ENCODE peak calls at places on chromosomes 6 and 20, in eight cellular contexts. X, J, I, A, O, R, L and V are unnamed samples.

GRCh38 chr20:23010096-23010495 is 25.0 kb upstream of the SSTR4 start:
- DNase-seq in L (no peak), X (no peak), R (no peak), O (no peak), A (no peak), J (no peak), I (no peak), V (no peak)

GRCh38 chr6:160992323-160993314 is 1.1 kb downstream of the MAP3K4 start:
- DNase-seq in A (peak), R (peak), O (peak), X (peak), J (peak), L (peak), I (peak), V (peak)

GRCh38 chr6:159754959-159755914 is 6.6 kb upstream of the ACAT2 start:
- DNase-seq in X (no peak), J (no peak), A (no peak), L (no peak), O (peak), R (no peak), I (no peak), V (no peak)

GRCh38 chr6:99093781-99094180 is 146.0 kb upstream of the FBXL4 start:
- DNase-seq in A (no peak), X (no peak), O (no peak), I (no peak), J (no peak), L (peak), R (no peak), V (no peak)

GRCh38 chr20:25196701-25197120 is 1.2 kb downstream of the ENTPD6 start:
- DNase-seq in O (peak), L (peak), I (no peak), J (no peak), A (no peak), R (no peak), X (peak), V (peak)

GRCh38 chr6:146741609-146742008 is 142.8 kb downstream of the ADGB start:
- DNase-seq in R (no peak), O (no peak), J (peak), I (no peak), A (no peak), X (no peak), L (no peak), V (no peak)

GRCh38 chr6:169960531-169960890 is 209.1 kb downstream of the ERMARD start:
- DNase-seq in X (no peak), R (no peak), J (no peak), O (no peak), L (no peak), A (peak), I (no peak), V (no peak)

GRCh38 chr20:47647994-47648393 is 137.3 kb downstream of the SULF2 start:
- DNase-seq in O (no peak), J (no peak), A (no peak), X (no peak), R (no peak), L (no peak), I (no peak), V (no peak)

GRCh38 chr20:64031822-64032314 is 4.1 kb upstream of the C20orf204 start:
- DNase-seq in X (no peak), L (no peak), O (no peak), I (no peak), A (peak), J (no peak), R (no peak), V (no peak)

GRCh38 chr20:40254023-40254772 is 434.8 kb downstream of the MAFB start:
- DNase-seq in R (no peak), I (no peak), A (no peak), J (no peak), O (peak), L (no peak), X (no peak), V (no peak)

GRCh38 chr6:53752440-53752839 is 42.4 kb upstream of the LRRC1 start:
- DNase-seq in X (no peak), O (no peak), R (no peak), I (no peak), A (no peak), J (no peak), L (no peak), V (no peak)

GRCh38 chr6:67362976-67363375 is 1272.1 kb upstream of the ADGRB3 start:
- DNase-seq in A (no peak), R (no peak), X (no peak), O (no peak), L (no peak), I (no peak), J (no peak), V (no peak)

GRCh38 chr6:22943331-22943730 is 374.0 kb downstream of the HDGFL1 start:
- DNase-seq in L (no peak), J (no peak), O (no peak), A (no peak), R (no peak), I (no peak), X (no peak), V (no peak)

GRCh38 chr20:44799691-44800090 is 10.7 kb downstream of the RIMS4 start:
- DNase-seq in R (no peak), X (no peak), I (no peak), L (no peak), O (no peak), A (no peak), J (no peak), V (no peak)

GRCh38 chr6:12973302-12973865 is 256.8 kb downstream of the PHACTR1 start:
- DNase-seq in L (no peak), O (no peak), A (peak), J (peak), I (no peak), X (no peak), R (no peak), V (no peak)

GRCh38 chr6:15948930-15949900 is 179.7 kb upstream of the MYLIP start:
- DNase-seq in X (no peak), I (no peak), L (no peak), O (no peak), A (peak), J (peak), R (peak), V (peak)

GRCh38 chr6:25314776-25315175 is 35.6 kb downstream of the CARMIL1 start:
- DNase-seq in X (no peak), O (no peak), A (no peak), L (no peak), R (no peak), J (no peak), I (no peak), V (no peak)

GRCh38 chr6:116564921-116565872 is 6.1 kb upstream of the RWDD1 start:
- DNase-seq in J (no peak), X (no peak), O (peak), R (no peak), I (no peak), A (no peak), L (no peak), V (peak)

GRCh38 chr6:12509060-12509459 is 207.5 kb upstream of the PHACTR1 start:
- DNase-seq in A (no peak), R (no peak), J (peak), L (no peak), I (no peak), X (no peak), O (no peak), V (no peak)

GRCh38 chr20:19742974-19743649 is 14.9 kb upstream of the RIN2 start:
- DNase-seq in J (no peak), L (no peak), X (no peak), A (no peak), O (no peak), I (no peak), R (peak), V (no peak)

GRCh38 chr6:20916081-20916480 is 381.8 kb downstream of the CDKAL1 start:
- DNase-seq in A (no peak), J (no peak), O (peak), I (no peak), R (no peak), X (no peak), L (no peak), V (no peak)

GRCh38 chr20:24754691-24755090 is 194.4 kb upstream of the CST7 start:
- DNase-seq in J (no peak), L (no peak), I (no peak), A (no peak), X (no peak), R (no peak), O (no peak), V (no peak)

GRCh38 chr6:13454286-13455221 is 32.8 kb downstream of the GFOD1 start:
- DNase-seq in J (peak), A (peak), X (no peak), O (peak), L (no peak), I (no peak), R (no peak), V (no peak)

GRCh38 chr6:57302477-57302876 is 15.0 kb upstream of the PRIM2 start:
- DNase-seq in R (no peak), J (no peak), A (no peak), I (no peak), O (no peak), X (no peak), L (no peak), V (no peak)

DNA sequence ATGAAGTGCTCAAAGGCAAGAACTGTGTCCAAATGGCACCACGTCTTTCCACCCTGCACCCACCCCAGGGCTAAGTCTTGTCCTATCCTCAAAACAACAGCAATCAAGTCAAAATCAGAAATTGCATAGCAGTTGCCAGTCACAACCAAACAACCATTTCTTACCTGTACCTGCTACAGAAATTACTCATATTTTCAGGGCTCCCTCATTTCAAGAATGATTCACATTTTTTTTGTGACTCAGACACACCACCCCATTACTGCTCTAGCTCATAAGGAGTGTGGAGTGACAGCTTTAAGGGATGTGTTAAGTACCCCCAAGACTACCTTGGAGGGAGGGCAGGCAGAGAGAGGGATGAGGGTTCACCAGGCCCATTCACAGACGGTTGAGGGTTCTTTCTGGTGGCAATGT is 111.7 kb downstream of the TRERF1 start:
- DNase-seq in A (no peak), R (no peak), O (peak), I (no peak), X (no peak), L (no peak), J (peak), V (no peak)
- TF ChIP-seq EZH2phosphoT487 in A (no peak), R (no peak), O (no peak), I (no peak), X (no peak), L (no peak), J (no peak), V (no peak)

DNA sequence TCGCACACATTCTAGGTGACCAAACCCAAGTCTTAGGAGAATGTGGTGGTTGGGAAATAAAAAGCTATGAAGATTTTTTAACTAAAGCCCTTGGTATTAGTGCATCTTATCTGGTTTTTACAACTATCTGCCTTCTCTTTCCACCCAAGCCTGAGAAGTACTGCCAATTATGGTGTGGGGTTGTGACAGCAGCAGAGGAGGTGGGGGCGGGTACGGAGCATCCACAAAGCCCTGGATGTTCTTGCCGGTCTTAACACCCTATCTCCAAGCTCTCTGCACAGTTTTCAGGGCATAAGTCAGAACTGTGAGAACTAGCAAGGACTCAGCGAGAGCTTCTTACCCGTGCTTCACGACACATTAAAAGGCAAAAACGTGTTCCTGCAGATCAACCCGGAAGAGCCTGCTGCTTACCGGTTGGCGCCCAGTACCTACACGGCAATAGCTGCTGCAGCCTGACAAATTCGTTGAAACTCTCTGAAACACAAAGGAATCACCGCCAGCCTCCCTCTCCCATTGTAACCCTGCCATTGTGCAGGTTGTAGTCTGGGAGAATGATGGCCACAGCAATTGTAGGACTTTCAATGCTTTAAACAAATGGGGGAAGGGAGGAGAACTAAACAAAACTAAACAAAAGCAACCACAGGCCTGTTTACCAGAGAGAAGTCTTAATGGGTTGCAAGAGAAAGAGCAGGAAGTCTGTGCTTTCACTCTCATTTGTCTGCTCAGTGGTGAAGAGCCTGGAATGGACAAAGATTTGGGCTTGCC is 461.1 kb upstream of the JARID2 start:
- DNase-seq in R (peak), L (peak), I (no peak), A (no peak), J (no peak), X (peak), O (no peak), V (peak)
- TF ChIP-seq EZH2phosphoT487 in R (no peak), L (no peak), I (no peak), A (no peak), J (no peak), X (no peak), O (no peak), V (no peak)

DNA sequence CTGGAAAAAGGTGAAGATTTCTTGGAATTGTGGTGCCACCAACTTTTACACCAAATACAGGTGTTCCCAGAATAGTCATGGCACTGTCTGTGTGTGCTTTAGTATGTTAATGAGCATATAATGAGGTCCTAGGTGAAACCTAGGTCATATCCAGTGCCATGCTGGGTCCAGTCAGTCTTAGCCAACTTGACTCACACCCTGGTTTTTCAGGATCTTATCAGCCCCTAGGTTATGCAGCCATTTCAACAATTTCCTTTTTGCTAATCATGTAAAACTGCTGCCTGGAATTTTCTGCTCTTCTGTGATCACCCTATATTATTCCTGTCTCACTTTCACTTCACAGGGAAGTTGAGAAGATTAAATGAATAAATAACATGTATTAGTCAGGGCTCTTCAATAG is 23.7 kb downstream of the SDHAF4 start:
- DNase-seq in J (no peak), R (no peak), O (no peak), L (no peak), A (no peak), X (no peak), I (no peak), V (no peak)
- TF ChIP-seq EZH2phosphoT487 in J (no peak), R (no peak), O (no peak), L (no peak), A (no peak), X (no peak), I (no peak), V (no peak)

DNA sequence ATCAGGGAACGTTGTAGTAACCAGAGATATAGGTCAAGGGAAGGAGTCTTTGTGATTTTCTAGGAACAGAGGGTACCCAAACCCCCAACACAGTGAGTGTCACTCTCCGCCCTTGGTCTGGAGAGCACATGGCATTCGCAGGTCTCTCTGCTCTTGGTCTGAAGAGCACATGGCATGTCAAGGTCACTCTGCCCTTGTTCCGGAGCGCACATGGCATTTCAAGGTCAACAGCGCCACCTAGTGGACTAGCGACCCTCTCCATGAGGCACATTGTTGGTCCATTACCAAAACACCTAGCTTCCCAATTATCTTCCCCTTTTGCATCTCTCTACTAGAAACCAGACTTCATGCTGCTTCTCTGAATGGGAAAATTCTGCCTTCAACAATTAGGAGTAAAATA is 260.0 kb downstream of the C6orf118 start:
- DNase-seq in I (peak), X (peak), J (peak), L (peak), O (peak), R (peak), A (peak), V (peak)
- TF ChIP-seq EZH2phosphoT487 in I (no peak), X (no peak), J (no peak), L (no peak), O (no peak), R (no peak), A (no peak), V (no peak)

GRCh38 chr6:39061588-39061987 is 13.0 kb downstream of the GLP1R start:
- DNase-seq in O (no peak), R (no peak), A (no peak), X (no peak), I (no peak), L (no peak), J (no peak), V (no peak)
- TF ChIP-seq EZH2phosphoT487 in O (no peak), R (no peak), A (no peak), X (no peak), I (no peak), L (no peak), J (no peak), V (no peak)

GRCh38 chr6:79574636-79575035 is 37.4 kb upstream of the LCA5 start:
- DNase-seq in J (peak), R (peak), L (no peak), O (peak), X (no peak), A (no peak), I (peak), V (peak)

GRCh38 chr6:79570129-79570801 is 33.0 kb upstream of the LCA5 start:
- DNase-seq in L (no peak), I (peak), J (peak), X (no peak), R (peak), A (peak), O (peak), V (peak)

DNA sequence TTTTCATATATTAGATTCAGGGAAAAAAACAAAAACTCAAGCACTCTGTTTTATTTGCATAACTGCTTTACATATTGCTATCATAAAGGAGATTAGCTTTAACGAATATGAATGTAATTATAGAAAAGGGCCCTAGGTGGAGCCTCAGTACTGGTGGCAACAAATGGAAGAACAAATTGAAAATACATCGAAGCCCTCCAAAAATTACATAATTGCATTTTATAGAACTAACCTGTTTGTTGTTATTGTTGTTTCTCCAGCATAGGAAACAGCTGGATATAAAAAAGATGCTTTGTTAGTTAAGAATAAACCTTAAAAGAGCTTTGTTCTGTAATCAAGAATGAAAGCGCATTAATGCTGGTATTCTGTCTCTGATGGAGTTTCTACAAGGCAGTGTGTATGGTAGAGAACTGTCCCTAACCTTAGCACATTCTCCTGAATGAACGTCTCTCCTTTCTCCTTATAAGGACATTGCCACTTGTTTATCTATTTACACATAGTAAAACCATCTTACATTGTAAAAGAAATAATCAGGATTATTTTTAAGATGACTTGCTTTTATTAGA is 33.7 kb upstream of the LCA5 start:
- DNase-seq in L (peak), O (peak), R (peak), J (no peak), A (peak), I (no peak), X (no peak), V (no peak)
- TF ChIP-seq EZH2phosphoT487 in L (no peak), O (no peak), R (no peak), J (no peak), A (no peak), I (no peak), X (no peak), V (no peak)

DNA sequence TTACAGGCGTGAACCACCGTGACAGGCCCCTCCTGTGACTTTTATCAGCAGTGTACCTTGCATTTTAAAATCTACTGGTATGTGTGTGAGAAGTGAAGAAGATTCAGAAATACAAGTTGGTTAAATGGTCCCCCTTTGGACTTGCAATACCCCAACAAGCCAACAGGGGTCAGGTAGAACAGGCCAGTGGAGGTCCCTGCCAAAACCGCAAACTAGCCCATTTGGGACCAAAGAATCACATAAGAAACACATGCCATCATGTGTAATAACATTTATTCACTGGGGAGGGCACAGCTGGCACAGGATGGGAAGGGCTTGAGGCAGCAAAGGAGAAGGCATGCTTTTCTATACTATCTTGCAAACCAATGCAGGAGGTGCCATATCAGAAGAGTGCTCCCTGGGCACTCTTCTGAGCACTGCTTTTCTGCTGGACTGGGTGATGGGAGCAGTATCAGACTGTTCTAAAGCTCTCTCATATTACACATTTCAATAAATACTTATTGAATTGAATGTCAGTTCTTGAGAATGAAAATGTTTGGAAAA is 116.1 kb upstream of the TRAF3IP2 start:
- DNase-seq in I (peak), X (peak), A (peak), R (peak), J (peak), L (peak), O (peak), V (peak)
- TF ChIP-seq EZH2phosphoT487 in I (no peak), X (no peak), A (no peak), R (no peak), J (no peak), L (no peak), O (no peak), V (no peak)

GRCh38 chr6:5096482-5096881 is 11.3 kb downstream of the PPP1R3G start:
- DNase-seq in O (no peak), L (no peak), R (no peak), A (no peak), J (no peak), I (no peak), X (no peak), V (no peak)
- TF ChIP-seq EZH2phosphoT487 in O (no peak), L (no peak), R (no peak), A (no peak), J (no peak), I (no peak), X (no peak), V (no peak)